ENCODE peak calls at places on chromosomes 5 and 9, in four cellular contexts. O is glutamatergic neuron, D is IMR-90, M is activated B cell treated with CpG ODN at 0.5 μM for 24 hours. L is an unnamed sample.

GRCh38 chr5:150000990-150001659 is 586 bp downstream of the HMGXB3 start:
- DNase-seq in O (peak), D (peak), M (no peak), L (no peak)

GRCh38 chr9:83274787-83275186 is 211.8 kb upstream of the RASEF start:
- DNase-seq in O (no peak), D (no peak), M (no peak), L (no peak)

GRCh38 chr9:89687216-89687615 is 82.4 kb downstream of the GADD45G start:
- DNase-seq in O (no peak), D (no peak), M (no peak), L (no peak)

GRCh38 chr9:673966-674526 is 167.5 kb upstream of the DMRT1 start:
- DNase-seq in O (no peak), D (no peak), M (no peak), L (no peak)

GRCh38 chr5:3365501-3366215 is 230.0 kb upstream of the IRX1 start:
- DNase-seq in O (no peak), D (no peak), M (no peak), L (peak)

GRCh38 chr5:54785729-54786548 is 199.5 kb downstream of the ESM1 start:
- DNase-seq in O (no peak), D (peak), M (peak), L (no peak)

GRCh38 chr9:15578719-15579118 is 25.9 kb downstream of the CCDC171 start:
- DNase-seq in O (no peak), D (peak), M (no peak), L (no peak)

GRCh38 chr9:130995399-130995941 is 13.5 kb upstream of the LAMC3 start:
- DNase-seq in O (no peak), D (peak), M (no peak), L (no peak)

GRCh38 chr9:133788045-133788818 is 50.1 kb upstream of the SARDH start:
- DNase-seq in O (no peak), D (no peak), M (no peak), L (no peak)

GRCh38 chr5:68460147-68460760 is 244.7 kb downstream of the PIK3R1 start:
- DNase-seq in O (no peak), D (peak), M (no peak), L (no peak)

DNA sequence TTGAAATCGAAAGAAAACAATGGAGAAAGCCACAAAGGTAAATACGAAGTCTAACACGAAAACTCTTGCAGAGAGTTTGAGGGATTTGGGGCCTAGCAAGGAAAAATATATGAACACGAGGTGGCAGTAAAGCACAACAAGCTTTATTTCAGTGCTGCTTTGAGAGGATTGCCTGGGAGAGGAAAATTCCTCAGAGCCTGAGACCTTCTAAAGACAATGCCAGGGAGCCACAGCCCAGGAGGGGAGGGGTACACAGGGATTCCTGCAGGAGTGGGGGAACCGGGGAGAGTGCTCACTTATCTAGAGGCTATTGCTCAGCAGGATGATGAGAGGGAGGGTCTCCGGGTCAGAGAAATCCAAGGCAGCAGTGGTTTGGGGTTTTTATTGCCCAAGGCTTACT is 134.9 kb upstream of the ADCY2 start:
- DNase-seq in O (peak), D (no peak), M (no peak), L (no peak)
- TF ChIP-seq CTCF in O (peak), D (no peak), M (no peak), L (peak)

GRCh38 chr5:65262094-65262493 is 219.6 kb downstream of the ADAMTS6 start:
- DNase-seq in O (no peak), D (no peak), M (no peak), L (no peak)
- TF ChIP-seq CTCF in O (no peak), D (no peak), M (no peak), L (no peak)

GRCh38 chr5:135398855-135399837 is at the start of gene MACROH2A1:
- DNase-seq in O (peak), D (peak), M (peak), L (peak)
- TF ChIP-seq CTCF in O (no peak), D (no peak), M (no peak), L (no peak)

GRCh38 chr9:100601216-100601615 is 23.3 kb downstream of the CAVIN4 start:
- DNase-seq in O (peak), D (peak), M (no peak), L (no peak)
- TF ChIP-seq CTCF in O (peak), D (peak), M (no peak), L (peak)

GRCh38 chr9:37511006-37511714 is 25.4 kb downstream of the POLR1E start:
- DNase-seq in O (peak), D (no peak), M (no peak), L (no peak)
- TF ChIP-seq CTCF in O (no peak), D (peak), M (no peak), L (peak)

DNA sequence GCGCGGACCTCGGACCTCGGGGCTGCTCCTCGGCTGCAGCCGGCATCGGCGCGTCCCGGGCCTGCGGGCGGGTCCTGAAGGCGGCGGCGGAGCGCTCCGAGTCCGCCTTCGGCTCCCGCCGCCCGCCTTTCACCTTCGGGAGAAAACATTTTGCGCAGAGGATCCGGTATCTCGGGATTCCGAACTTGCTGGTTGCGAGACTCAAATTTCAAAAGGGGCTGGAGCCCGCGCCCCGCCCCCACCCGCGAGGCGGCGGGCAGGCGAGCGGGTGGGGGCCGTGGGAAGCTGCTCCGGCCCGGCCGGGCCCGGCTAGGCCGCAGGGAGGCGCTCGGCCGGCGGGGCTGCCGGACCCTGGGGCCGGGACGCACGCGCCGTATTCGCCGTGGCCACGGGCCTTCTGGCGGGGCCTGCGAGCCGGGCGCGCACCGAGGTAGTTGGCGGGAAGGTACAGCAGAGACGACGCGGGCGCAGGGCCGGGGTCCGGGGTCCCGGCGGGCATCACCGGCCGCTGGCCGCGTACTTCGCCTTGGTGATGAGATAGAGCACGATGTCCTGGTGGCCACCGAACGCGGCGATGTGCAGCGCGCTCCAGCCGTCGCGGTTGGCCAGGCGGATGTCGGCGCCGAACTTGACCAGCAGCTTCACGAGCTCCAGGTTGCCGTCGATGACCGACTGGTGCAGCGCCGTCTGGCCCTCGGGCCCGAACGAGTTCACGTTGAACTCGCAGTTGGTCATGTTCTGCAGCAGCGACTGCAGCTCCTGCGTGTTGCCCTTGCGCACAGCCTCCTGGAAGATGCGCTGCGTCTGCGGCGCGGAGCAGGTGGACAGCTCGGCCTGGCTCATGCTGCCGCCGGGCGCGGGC is 754 bp downstream of the NRARP start:
- DNase-seq in O (peak), D (peak), M (no peak), L (no peak)
- TF ChIP-seq CTCF in O (no peak), D (peak), M (no peak), L (peak)

DNA sequence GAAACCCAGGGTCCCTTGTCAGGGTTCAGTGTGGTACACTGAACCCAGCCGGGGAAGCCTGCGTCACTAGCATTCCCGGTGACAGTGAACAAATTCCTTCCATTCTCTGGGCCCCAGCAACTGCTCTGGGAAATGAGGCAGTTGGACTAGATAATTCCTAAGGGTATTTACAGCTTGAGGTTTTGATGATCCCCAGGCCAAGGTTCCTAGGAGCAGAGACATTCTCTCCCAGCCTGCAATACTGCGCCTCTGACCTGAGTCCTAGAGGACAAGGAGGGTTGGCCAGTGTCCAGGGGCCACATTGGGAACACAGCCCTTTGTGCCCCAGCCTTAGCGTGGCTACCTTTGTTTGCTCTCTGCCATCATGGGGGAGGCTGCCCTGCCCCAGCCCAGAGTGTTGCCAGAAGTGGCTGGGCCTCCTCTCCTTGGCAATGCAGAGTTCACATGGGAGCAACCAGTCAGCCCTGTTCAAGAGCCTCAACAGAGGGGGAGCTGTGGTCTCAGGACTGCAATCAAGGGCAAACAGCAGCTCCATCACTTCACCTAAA is 178.2 kb downstream of the SEC61B start:
- DNase-seq in O (no peak), D (no peak), M (no peak), L (no peak)
- TF ChIP-seq CTCF in O (no peak), D (no peak), M (no peak), L (no peak)

DNA sequence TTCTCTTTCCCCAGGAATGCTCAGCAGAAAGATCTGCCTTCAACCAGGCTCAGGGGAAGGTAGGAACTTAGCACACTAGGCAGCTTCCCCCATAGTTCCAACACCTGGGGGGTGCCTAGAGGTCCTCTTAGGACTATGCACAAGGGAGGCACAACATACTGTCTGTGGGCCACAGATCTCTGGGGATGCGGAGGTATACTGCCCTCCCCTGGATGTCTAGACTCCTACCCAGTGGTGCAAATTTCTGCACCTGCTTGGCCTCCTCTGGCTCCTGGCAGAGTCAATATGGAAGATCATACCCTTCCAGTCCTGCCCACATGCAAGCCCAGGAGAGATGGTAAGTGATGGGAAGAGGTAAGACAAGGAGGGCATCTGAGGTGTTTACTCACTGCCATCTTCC is 247.5 kb upstream of the DAPK1 start:
- DNase-seq in O (no peak), D (no peak), M (no peak), L (no peak)
- TF ChIP-seq CTCF in O (no peak), D (no peak), M (no peak), L (no peak)

GRCh38 chr5:123511290-123511647 is 708 bp upstream of the CSNK1G3 start:
- DNase-seq in O (no peak), D (peak), M (no peak), L (no peak)

GRCh38 chr5:123508441-123508840 is 3.5 kb upstream of the CSNK1G3 start:
- DNase-seq in O (no peak), D (no peak), M (no peak), L (no peak)

GRCh38 chr5:123512631-123513461 is 869 bp downstream of the CSNK1G3 start:
- DNase-seq in O (peak), D (peak), M (peak), L (peak)

GRCh38 chr5:123514615-123515355 is 2.8 kb downstream of the CSNK1G3 start:
- DNase-seq in O (no peak), D (no peak), M (no peak), L (no peak)

DNA sequence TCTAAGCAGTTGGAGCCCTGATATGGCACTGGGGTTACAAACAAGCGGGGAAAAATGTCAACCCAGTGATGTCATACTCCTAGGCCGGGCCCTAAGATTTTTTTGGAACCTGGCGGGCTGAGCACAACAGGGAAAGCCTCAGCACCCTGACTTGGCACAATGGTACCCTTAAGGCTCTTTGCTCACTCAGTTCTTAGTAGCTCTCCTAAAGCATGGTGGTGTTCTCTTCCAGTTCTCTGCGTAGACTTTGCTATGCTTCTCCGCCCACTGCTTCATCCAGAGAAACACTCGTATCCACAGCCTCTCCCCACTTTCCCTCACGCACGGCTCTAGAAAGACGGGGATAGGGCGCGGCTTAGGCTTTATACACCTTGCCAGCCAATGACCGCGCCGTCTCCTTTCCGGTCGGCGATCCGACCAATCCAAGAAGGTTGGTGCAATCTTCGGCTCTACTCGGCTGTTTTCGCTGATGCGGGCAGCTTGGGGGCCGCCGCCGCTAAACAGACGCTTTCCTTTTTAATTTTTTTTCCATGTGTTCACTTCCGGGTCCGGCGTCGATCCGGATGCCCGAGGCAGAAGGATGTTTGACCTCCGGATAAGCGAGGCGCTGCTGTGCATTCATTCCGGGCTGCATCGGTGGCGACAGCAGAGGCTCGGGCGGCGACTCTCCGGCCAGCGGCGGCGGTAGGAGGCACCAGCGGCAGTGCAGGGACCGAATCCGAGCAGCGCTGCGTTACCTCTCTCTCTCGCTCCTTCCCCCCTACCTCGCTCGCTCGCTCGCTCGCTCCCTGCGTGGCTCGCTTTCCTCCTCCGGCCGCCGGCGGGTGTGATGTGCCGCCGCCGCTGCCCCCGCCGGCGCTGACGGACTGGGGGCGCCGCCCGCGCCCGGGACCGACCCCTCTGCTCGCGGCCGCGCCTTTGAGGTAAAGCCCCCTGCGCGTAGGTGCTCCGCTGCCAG is at the start of gene CSNK1G3:
- DNase-seq in O (peak), D (peak), M (peak), L (peak)
- TF ChIP-seq CTCF in O (no peak), D (no peak), M (no peak), L (no peak)